ENCODE peak calls at places on chromosomes 11 and 22, in eight cellular contexts. One of them, this sample, is unnamed. For H3K9me3, the result is how much of the 10 kb centered on the place peaks cover.

GRCh38 chr22:26568207-26568706 is 21.7 kb downstream of the TPST2 start:
- DNase-seq in A549: no peak
- DNase-seq in body of pancreas: no peak
- DNase-seq in H1: peak
- DNase-seq in IMR-90: peak
- DNase-seq in tibial nerve: no peak
- DNase-seq in esophagus muscularis mucosa: no peak
- DNase-seq in heart left ventricle: no peak
- DNase-seq in this sample: no peak

GRCh38 chr11:127986073-127986472 is 601.3 kb downstream of the ETS1 start:
- DNase-seq in tibial nerve: no peak
- DNase-seq in body of pancreas: no peak
- DNase-seq in esophagus muscularis mucosa: no peak
- DNase-seq in A549: no peak
- DNase-seq in IMR-90: no peak
- DNase-seq in H1: no peak
- DNase-seq in heart left ventricle: no peak
- DNase-seq in this sample: no peak

GRCh38 chr11:20226936-20227335 is 66.7 kb upstream of the DBX1 start:
- DNase-seq in body of pancreas: no peak
- DNase-seq in H1: no peak
- DNase-seq in esophagus muscularis mucosa: no peak
- DNase-seq in tibial nerve: no peak
- DNase-seq in A549: no peak
- DNase-seq in IMR-90: peak
- DNase-seq in heart left ventricle: no peak
- DNase-seq in this sample: no peak

GRCh38 chr11:86484164-86484794 is 109.6 kb downstream of the CCDC81 start:
- DNase-seq in heart left ventricle: peak
- DNase-seq in IMR-90: peak
- DNase-seq in esophagus muscularis mucosa: no peak
- DNase-seq in tibial nerve: no peak
- DNase-seq in H1: no peak
- DNase-seq in body of pancreas: no peak
- DNase-seq in A549: peak
- DNase-seq in this sample: no peak

GRCh38 chr22:33785283-33785991 is 134.8 kb downstream of the LARGE1 start:
- DNase-seq in heart left ventricle: no peak
- DNase-seq in A549: no peak
- DNase-seq in tibial nerve: no peak
- DNase-seq in IMR-90: peak
- DNase-seq in esophagus muscularis mucosa: no peak
- DNase-seq in body of pancreas: no peak
- DNase-seq in H1: no peak
- DNase-seq in this sample: no peak

GRCh38 chr11:19729141-19729540 is 16.5 kb downstream of the NAV2 start:
- DNase-seq in tibial nerve: no peak
- DNase-seq in H1: no peak
- DNase-seq in body of pancreas: no peak
- DNase-seq in esophagus muscularis mucosa: no peak
- DNase-seq in heart left ventricle: no peak
- DNase-seq in A549: no peak
- DNase-seq in IMR-90: no peak
- DNase-seq in this sample: no peak

GRCh38 chr22:44335903-44336803 is 23.4 kb upstream of the SHISAL1 start:
- DNase-seq in body of pancreas: no peak
- DNase-seq in tibial nerve: no peak
- DNase-seq in esophagus muscularis mucosa: no peak
- DNase-seq in H1: no peak
- DNase-seq in IMR-90: no peak
- DNase-seq in heart left ventricle: no peak
- DNase-seq in A549: no peak
- DNase-seq in this sample: no peak

GRCh38 chr22:29156507-29156906 is 49.2 kb upstream of the EMID1 start:
- DNase-seq in body of pancreas: no peak
- DNase-seq in H1: no peak
- DNase-seq in A549: no peak
- DNase-seq in heart left ventricle: no peak
- DNase-seq in tibial nerve: no peak
- DNase-seq in esophagus muscularis mucosa: no peak
- DNase-seq in IMR-90: peak
- DNase-seq in this sample: no peak

GRCh38 chr22:31295831-31296230 is 3.5 kb upstream of the PIK3IP1 start:
- DNase-seq in IMR-90: peak
- DNase-seq in body of pancreas: no peak
- DNase-seq in H1: no peak
- DNase-seq in heart left ventricle: no peak
- DNase-seq in tibial nerve: no peak
- DNase-seq in A549: no peak
- DNase-seq in esophagus muscularis mucosa: no peak
- DNase-seq in this sample: no peak

GRCh38 chr11:96092511-96092910 is 168.6 kb upstream of the MTMR2 start:
- DNase-seq in A549: no peak
- DNase-seq in tibial nerve: no peak
- DNase-seq in body of pancreas: no peak
- DNase-seq in heart left ventricle: no peak
- DNase-seq in esophagus muscularis mucosa: no peak
- DNase-seq in H1: no peak
- DNase-seq in IMR-90: no peak
- DNase-seq in this sample: no peak

GRCh38 chr22:30636226-30637077 is 871 bp downstream of the SLC35E4 start:
- DNase-seq in A549: peak
- DNase-seq in esophagus muscularis mucosa: no peak
- DNase-seq in heart left ventricle: peak
- DNase-seq in tibial nerve: no peak
- DNase-seq in H1: no peak
- DNase-seq in IMR-90: no peak
- DNase-seq in body of pancreas: peak
- DNase-seq in this sample: peak

GRCh38 chr11:10329356-10329755 is 24.5 kb downstream of the ADM start:
- DNase-seq in tibial nerve: no peak
- DNase-seq in heart left ventricle: no peak
- DNase-seq in H1: no peak
- DNase-seq in body of pancreas: no peak
- DNase-seq in esophagus muscularis mucosa: no peak
- DNase-seq in A549: no peak
- DNase-seq in IMR-90: no peak
- DNase-seq in this sample: no peak

GRCh38 chr11:62556102-62556871 is 9.7 kb upstream of the AHNAK start:
- DNase-seq in IMR-90: peak
- DNase-seq in tibial nerve: peak
- DNase-seq in heart left ventricle: peak
- DNase-seq in body of pancreas: peak
- DNase-seq in esophagus muscularis mucosa: peak
- DNase-seq in A549: peak
- DNase-seq in H1: peak
- DNase-seq in this sample: peak

GRCh38 chr11:62560566-62561103 is 13.1 kb downstream of the EEF1G start:
- DNase-seq in esophagus muscularis mucosa: peak
- DNase-seq in A549: peak
- DNase-seq in body of pancreas: peak
- DNase-seq in IMR-90: peak
- DNase-seq in heart left ventricle: peak
- DNase-seq in H1: peak
- DNase-seq in tibial nerve: peak
- DNase-seq in this sample: peak

GRCh38 chr11:62559204-62559603 is 12.6 kb upstream of the AHNAK start:
- DNase-seq in A549: no peak
- DNase-seq in tibial nerve: no peak
- DNase-seq in IMR-90: no peak
- DNase-seq in esophagus muscularis mucosa: no peak
- DNase-seq in body of pancreas: no peak
- DNase-seq in H1: no peak
- DNase-seq in heart left ventricle: no peak
- DNase-seq in this sample: no peak

GRCh38 chr11:62556872-62557631 is 10.4 kb upstream of the AHNAK start:
- DNase-seq in H1: no peak
- DNase-seq in body of pancreas: no peak
- DNase-seq in heart left ventricle: no peak
- DNase-seq in A549: no peak
- DNase-seq in tibial nerve: no peak
- DNase-seq in IMR-90: peak
- DNase-seq in esophagus muscularis mucosa: no peak
- DNase-seq in this sample: peak

GRCh38 chr11:62558669-62559068 is 12.1 kb upstream of the AHNAK start:
- DNase-seq in tibial nerve: no peak
- DNase-seq in esophagus muscularis mucosa: no peak
- DNase-seq in body of pancreas: no peak
- DNase-seq in heart left ventricle: no peak
- DNase-seq in A549: no peak
- DNase-seq in H1: no peak
- DNase-seq in IMR-90: no peak
- DNase-seq in this sample: no peak
- H3K9me3 ChIP-seq in tibial nerve: under half
- H3K9me3 ChIP-seq in esophagus muscularis mucosa: under half
- H3K9me3 ChIP-seq in body of pancreas: under half
- H3K9me3 ChIP-seq in heart left ventricle: under half
- H3K9me3 ChIP-seq in A549: under half
- H3K9me3 ChIP-seq in H1: under half
- H3K9me3 ChIP-seq in IMR-90: under half
- H3K9me3 ChIP-seq in this sample: under half

GRCh38 chr11:113778111-113778910 is 1.3 kb upstream of the CLDN25 start:
- DNase-seq in tibial nerve: no peak
- DNase-seq in body of pancreas: peak
- DNase-seq in IMR-90: peak
- DNase-seq in H1: no peak
- DNase-seq in esophagus muscularis mucosa: no peak
- DNase-seq in A549: no peak
- DNase-seq in heart left ventricle: peak
- DNase-seq in this sample: no peak

GRCh38 chr11:113774174-113774503 is 647 bp upstream of the ZW10 start:
- DNase-seq in body of pancreas: no peak
- DNase-seq in esophagus muscularis mucosa: no peak
- DNase-seq in tibial nerve: no peak
- DNase-seq in heart left ventricle: no peak
- DNase-seq in IMR-90: no peak
- DNase-seq in A549: no peak
- DNase-seq in H1: no peak
- DNase-seq in this sample: no peak

GRCh38 chr11:113771964-113772363 is 1.5 kb downstream of the ZW10 start:
- DNase-seq in tibial nerve: no peak
- DNase-seq in IMR-90: no peak
- DNase-seq in heart left ventricle: no peak
- DNase-seq in body of pancreas: no peak
- DNase-seq in esophagus muscularis mucosa: no peak
- DNase-seq in H1: no peak
- DNase-seq in A549: no peak
- DNase-seq in this sample: no peak

GRCh38 chr11:113773092-113773415 is 438 bp downstream of the ZW10 start:
- DNase-seq in tibial nerve: no peak
- DNase-seq in body of pancreas: no peak
- DNase-seq in IMR-90: peak
- DNase-seq in esophagus muscularis mucosa: no peak
- DNase-seq in H1: no peak
- DNase-seq in A549: no peak
- DNase-seq in heart left ventricle: peak
- DNase-seq in this sample: peak

GRCh38 chr11:113773416-113774173 is at the start of gene ZW10:
- DNase-seq in esophagus muscularis mucosa: peak
- DNase-seq in body of pancreas: peak
- DNase-seq in heart left ventricle: peak
- DNase-seq in H1: peak
- DNase-seq in IMR-90: peak
- DNase-seq in A549: peak
- DNase-seq in tibial nerve: peak
- DNase-seq in this sample: peak
- TF ChIP-seq POLR2A in esophagus muscularis mucosa: no peak
- TF ChIP-seq POLR2A in body of pancreas: no peak
- TF ChIP-seq POLR2A in heart left ventricle: no peak
- TF ChIP-seq POLR2A in H1: no peak
- TF ChIP-seq POLR2A in IMR-90: peak
- TF ChIP-seq POLR2A in A549: peak
- TF ChIP-seq POLR2A in tibial nerve: peak
- TF ChIP-seq POLR2A in this sample: peak

DNA sequence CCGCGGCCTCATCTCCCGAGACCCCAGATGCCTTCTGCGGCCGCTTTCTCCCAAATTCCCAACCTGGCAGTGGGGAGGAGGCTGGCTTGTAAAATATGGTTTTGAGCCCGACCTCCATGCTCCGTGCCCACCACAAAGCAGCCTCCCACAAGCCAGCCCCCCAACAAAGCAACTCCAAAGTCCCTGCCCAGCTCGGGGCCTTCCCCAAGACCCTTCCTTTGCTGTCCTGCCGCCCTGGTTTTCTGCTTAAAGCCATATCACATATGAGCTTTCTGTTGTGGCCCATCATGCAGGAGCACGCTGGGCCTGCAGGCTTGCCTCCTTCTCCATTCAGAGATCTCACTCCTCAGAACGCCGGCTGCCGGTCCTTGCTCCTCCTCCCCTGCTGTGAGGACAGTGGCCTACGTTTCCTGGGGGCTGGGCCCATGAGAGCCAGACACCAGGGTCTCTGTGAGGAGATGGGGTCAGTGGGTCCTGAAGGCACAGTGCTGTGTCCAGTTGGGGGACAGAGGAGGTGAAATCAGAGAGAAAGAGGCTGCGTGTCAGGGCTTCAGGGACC is 680.0 kb downstream of the BRD1 start:
- DNase-seq in heart left ventricle: no peak
- DNase-seq in body of pancreas: no peak
- DNase-seq in H1: no peak
- DNase-seq in tibial nerve: no peak
- DNase-seq in IMR-90: no peak
- DNase-seq in A549: no peak
- DNase-seq in esophagus muscularis mucosa: no peak
- DNase-seq in this sample: no peak
- H3K9me3 ChIP-seq in heart left ventricle: under half
- H3K9me3 ChIP-seq in body of pancreas: under half
- H3K9me3 ChIP-seq in H1: under half
- H3K9me3 ChIP-seq in tibial nerve: under half
- H3K9me3 ChIP-seq in IMR-90: half or more
- H3K9me3 ChIP-seq in A549: under half
- H3K9me3 ChIP-seq in esophagus muscularis mucosa: under half
- H3K9me3 ChIP-seq in this sample: under half

DNA sequence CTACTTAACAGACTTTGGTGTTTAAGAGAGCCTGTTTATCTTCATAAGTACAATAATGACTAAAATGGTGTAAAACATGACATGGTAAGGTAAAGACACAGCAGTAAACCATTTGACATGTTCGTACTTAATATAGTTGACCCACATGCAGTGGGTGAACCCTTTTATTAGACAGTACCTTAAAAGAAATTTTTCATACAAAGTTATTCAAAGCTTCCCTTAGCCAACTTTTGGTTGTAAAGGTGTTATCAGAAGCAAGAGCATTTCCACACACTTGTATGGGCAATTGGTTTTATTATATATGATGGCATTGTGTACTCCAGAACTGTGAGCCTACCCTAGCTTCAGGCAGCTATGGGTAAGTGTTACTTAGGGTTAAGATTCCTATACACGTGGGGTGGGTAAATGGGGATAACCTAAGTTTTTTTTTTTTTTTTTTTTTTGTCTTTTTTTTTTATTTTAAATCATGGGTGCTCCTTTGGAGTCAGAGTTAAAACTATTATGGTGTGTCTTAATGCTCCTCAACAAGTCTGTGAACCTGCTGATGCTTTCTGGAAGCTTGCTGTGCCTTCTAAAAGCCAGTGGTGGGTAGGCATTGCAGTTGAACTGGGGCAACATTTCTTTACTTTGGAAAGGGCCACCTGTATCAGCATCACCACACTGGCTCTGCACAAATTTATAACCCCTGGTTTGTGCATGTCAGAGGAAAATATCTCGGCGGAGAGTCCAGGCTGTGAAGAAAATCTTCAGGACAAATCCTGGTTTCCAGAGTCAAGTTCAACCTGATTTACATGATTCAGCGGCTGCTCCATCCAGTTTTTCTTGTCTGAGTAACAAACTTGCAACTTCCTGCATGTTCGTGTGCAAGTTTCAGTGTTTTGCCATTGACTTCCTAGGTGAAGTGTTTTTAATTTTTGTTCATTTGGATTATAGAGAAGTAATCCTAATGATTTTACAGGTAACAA is 3.3 kb downstream of the PCF11 start:
- DNase-seq in IMR-90: peak
- DNase-seq in heart left ventricle: no peak
- DNase-seq in A549: peak
- DNase-seq in esophagus muscularis mucosa: no peak
- DNase-seq in tibial nerve: no peak
- DNase-seq in body of pancreas: no peak
- DNase-seq in H1: no peak
- DNase-seq in this sample: peak
- TF ChIP-seq POLR2A in IMR-90: peak
- TF ChIP-seq POLR2A in heart left ventricle: no peak
- TF ChIP-seq POLR2A in A549: no peak
- TF ChIP-seq POLR2A in esophagus muscularis mucosa: no peak
- TF ChIP-seq POLR2A in tibial nerve: no peak
- TF ChIP-seq POLR2A in body of pancreas: no peak
- TF ChIP-seq POLR2A in H1: peak
- TF ChIP-seq POLR2A in this sample: no peak